ENCODE peak calls at places on chromosomes 1 and 21, in nine cellular contexts. Q, T, K, O, G, H, P, X and J are unnamed samples.

GRCh38 chr21:30434033-30434631 is 4.1 kb downstream of the KRTAP13-4 start:
- DNase-seq in G (no peak), Q (peak), H (peak), K (peak), P (peak), T (no peak), O (no peak), X (peak), J (no peak)

GRCh38 chr1:156838972-156839371 is 19.9 kb downstream of the INSRR start:
- DNase-seq in X (peak), O (no peak), T (no peak), Q (peak), G (no peak), K (peak), P (peak), H (peak), J (peak)

GRCh38 chr1:94000531-94001282 is 91.5 kb upstream of the GCLM start:
- DNase-seq in P (no peak), Q (peak), H (no peak), T (no peak), X (peak), G (no peak), K (no peak), O (no peak), J (no peak)

GRCh38 chr1:55781944-55782482 is 566.8 kb upstream of the USP24 start:
- DNase-seq in H (no peak), T (no peak), P (peak), Q (no peak), X (no peak), K (no peak), O (no peak), G (no peak), J (peak)

GRCh38 chr1:202821467-202821866 is 10.7 kb downstream of the PCAT6 start:
- DNase-seq in K (no peak), P (peak), Q (no peak), H (no peak), O (no peak), X (no peak), T (no peak), G (no peak), J (peak)

GRCh38 chr1:55478742-55479141 is 263.6 kb upstream of the USP24 start:
- DNase-seq in G (no peak), Q (no peak), H (peak), P (peak), K (no peak), X (peak), T (no peak), O (no peak), J (peak)

GRCh38 chr1:150551784-150552691 is 2.8 kb downstream of the ADAMTSL4 start:
- DNase-seq in G (peak), X (peak), Q (no peak), K (no peak), T (no peak), O (no peak), H (peak), P (peak), J (peak)

GRCh38 chr1:21174638-21175323 is 1.9 kb downstream of the EIF4G3 start:
- DNase-seq in X (peak), G (no peak), Q (no peak), K (no peak), H (no peak), P (peak), T (no peak), O (no peak), J (peak)

GRCh38 chr1:192552619-192553225 is 22.9 kb upstream of the RGS1 start:
- DNase-seq in H (no peak), K (no peak), O (no peak), G (no peak), T (no peak), X (no peak), P (no peak), Q (no peak), J (no peak)

GRCh38 chr1:205914730-205915129 is 28.5 kb downstream of the SLC26A9 start:
- DNase-seq in X (no peak), G (no peak), Q (no peak), T (no peak), K (no peak), P (no peak), H (no peak), O (no peak), J (no peak)

GRCh38 chr1:197180252-197180878 is 33.9 kb upstream of the ASPM start:
- DNase-seq in X (peak), G (no peak), O (no peak), P (peak), Q (no peak), K (no peak), H (peak), T (no peak), J (peak)

GRCh38 chr1:25672763-25673409 is 56.3 kb downstream of the MAN1C1 start:
- DNase-seq in H (no peak), Q (no peak), K (no peak), T (no peak), G (no peak), P (no peak), O (no peak), X (no peak), J (no peak)

GRCh38 chr1:201185527-201186128 is 5.0 kb upstream of the IGFN1 start:
- DNase-seq in P (no peak), K (no peak), H (no peak), X (no peak), T (no peak), Q (no peak), G (no peak), O (no peak), J (no peak)

GRCh38 chr1:222777463-222777862 is 37.4 kb upstream of the DISP1 start:
- DNase-seq in T (no peak), H (no peak), P (no peak), Q (no peak), X (no peak), O (no peak), K (no peak), G (no peak), J (peak)

GRCh38 chr21:24850121-24850520 is 757.2 kb downstream of the MRPL39 start:
- DNase-seq in G (no peak), Q (no peak), O (no peak), T (no peak), P (no peak), K (no peak), X (no peak), H (no peak), J (no peak)

GRCh38 chr1:10628685-10629084 is 153.9 kb downstream of the PEX14 start:
- DNase-seq in O (no peak), H (no peak), P (no peak), Q (no peak), X (no peak), K (no peak), G (no peak), T (no peak), J (no peak)

GRCh38 chr1:18950415-18951026 is 6.0 kb downstream of the IFFO2 start:
- DNase-seq in P (peak), G (no peak), Q (no peak), X (no peak), H (no peak), K (no peak), T (no peak), O (no peak), J (no peak)

GRCh38 chr1:43934279-43934985 is 831 bp downstream of the ARTN start:
- DNase-seq in H (peak), Q (peak), G (no peak), P (peak), K (peak), X (peak), O (peak), T (no peak), J (peak)

GRCh38 chr1:202376247-202376646 is 27.7 kb downstream of the PPP1R12B start:
- DNase-seq in O (no peak), Q (no peak), P (no peak), G (no peak), T (no peak), H (peak), X (peak), K (no peak), J (peak)

GRCh38 chr21:46622226-46622625 is 13.2 kb upstream of the PRMT2 start:
- DNase-seq in T (no peak), O (no peak), P (no peak), X (peak), Q (no peak), K (peak), H (peak), G (peak), J (no peak)

GRCh38 chr1:60809204-60809985 is 273.0 kb upstream of the NFIA start:
- DNase-seq in O (no peak), Q (no peak), P (no peak), H (no peak), K (no peak), X (no peak), T (no peak), G (no peak), J (peak)

GRCh38 chr1:241630005-241630404 is 10.2 kb downstream of the CHML start:
- DNase-seq in G (no peak), T (no peak), O (no peak), K (no peak), X (no peak), H (no peak), P (no peak), Q (no peak), J (no peak)

GRCh38 chr1:228754646-228755268 is 19.5 kb downstream of the RHOU start:
- DNase-seq in O (no peak), G (no peak), K (no peak), H (no peak), X (no peak), T (no peak), Q (no peak), P (no peak), J (no peak)

GRCh38 chr1:225471453-225472301 is 43.8 kb upstream of the LBR start:
- DNase-seq in G (no peak), K (no peak), T (no peak), P (no peak), H (no peak), O (no peak), X (no peak), Q (no peak), J (no peak)

GRCh38 chr1:60274422-60275419 is 201.2 kb upstream of the C1orf87 start:
- DNase-seq in Q (no peak), X (no peak), O (no peak), K (no peak), H (no peak), T (no peak), G (no peak), P (no peak), J (peak)

GRCh38 chr1:86149591-86149990 is 7.0 kb downstream of the COL24A1 start:
- DNase-seq in O (no peak), K (no peak), H (no peak), T (no peak), Q (no peak), G (no peak), X (no peak), P (no peak), J (no peak)

GRCh38 chr1:83791821-83792437 is 207.0 kb downstream of the TTLL7 start:
- DNase-seq in O (no peak), H (no peak), Q (no peak), K (no peak), G (no peak), P (peak), T (no peak), X (peak), J (no peak)

GRCh38 chr1:41365772-41366427 is 4.7 kb downstream of the FOXO6 start:
- DNase-seq in P (no peak), T (no peak), G (no peak), Q (no peak), O (no peak), K (no peak), X (peak), H (peak), J (no peak)

GRCh38 chr1:184854036-184854435 is 99.4 kb upstream of the EDEM3 start:
- DNase-seq in Q (no peak), X (no peak), T (no peak), P (no peak), K (no peak), O (no peak), G (no peak), H (peak), J (no peak)

GRCh38 chr1:228286505-228287417 is 78.9 kb downstream of the OBSCN start:
- DNase-seq in G (no peak), X (no peak), P (no peak), O (no peak), K (no peak), Q (no peak), H (no peak), T (no peak), J (no peak)

GRCh38 chr1:245337829-245338484 is 183.2 kb downstream of the KIF26B start:
- DNase-seq in G (no peak), P (no peak), X (peak), T (no peak), Q (no peak), O (no peak), H (peak), K (no peak), J (peak)